ENCODE peak calls at places on chromosomes 3 and 15, in six cellular contexts. One of them, this sample, is unnamed.

GRCh38 chr3:78978037-78978436 is 789.8 kb downstream of the ROBO1 start:
- DNase-seq in IMR-90: peak
- DNase-seq in mesenchymal stem cell: peak
- DNase-seq in mesendoderm: peak
- DNase-seq in H9: no peak
- DNase-seq in H1: no peak
- DNase-seq in this sample: no peak

GRCh38 chr3:32719931-32720330 is 34.9 kb downstream of the CNOT10 start:
- DNase-seq in IMR-90: no peak
- DNase-seq in mesenchymal stem cell: no peak
- DNase-seq in mesendoderm: no peak
- DNase-seq in H9: no peak
- DNase-seq in H1: no peak
- DNase-seq in this sample: no peak

GRCh38 chr3:129277829-129278271 is 820 bp upstream of the HMCES start:
- DNase-seq in IMR-90: peak
- DNase-seq in mesenchymal stem cell: peak
- DNase-seq in mesendoderm: peak
- DNase-seq in H9: peak
- DNase-seq in H1: no peak
- DNase-seq in this sample: no peak

GRCh38 chr3:187903697-187904096 is 158.4 kb upstream of the BCL6 start:
- DNase-seq in IMR-90: no peak
- DNase-seq in mesenchymal stem cell: no peak
- DNase-seq in mesendoderm: no peak
- DNase-seq in H9: no peak
- DNase-seq in H1: no peak
- DNase-seq in this sample: no peak

GRCh38 chr3:13213911-13214846 is 140.9 kb upstream of the IQSEC1 start:
- DNase-seq in IMR-90: no peak
- DNase-seq in mesenchymal stem cell: no peak
- DNase-seq in mesendoderm: no peak
- DNase-seq in H9: no peak
- DNase-seq in H1: no peak
- DNase-seq in this sample: no peak

GRCh38 chr3:41173926-41174702 is 25.2 kb upstream of the CTNNB1 start:
- DNase-seq in IMR-90: no peak
- DNase-seq in mesenchymal stem cell: peak
- DNase-seq in mesendoderm: no peak
- DNase-seq in H9: no peak
- DNase-seq in H1: no peak
- DNase-seq in this sample: no peak

GRCh38 chr3:118817748-118818165 is 216.9 kb downstream of the IGSF11 start:
- DNase-seq in IMR-90: peak
- DNase-seq in mesenchymal stem cell: peak
- DNase-seq in mesendoderm: peak
- DNase-seq in H9: peak
- DNase-seq in H1: no peak
- DNase-seq in this sample: peak

GRCh38 chr15:100350434-100351226 is 8.9 kb upstream of the ADAMTS17 start:
- DNase-seq in IMR-90: peak
- DNase-seq in mesenchymal stem cell: peak
- DNase-seq in mesendoderm: no peak
- DNase-seq in H9: no peak
- DNase-seq in H1: no peak
- DNase-seq in this sample: no peak

GRCh38 chr3:130900959-130901358 is 7.1 kb downstream of the ATP2C1 start:
- DNase-seq in IMR-90: peak
- DNase-seq in mesenchymal stem cell: no peak
- DNase-seq in mesendoderm: no peak
- DNase-seq in H9: no peak
- DNase-seq in H1: no peak
- DNase-seq in this sample: no peak

GRCh38 chr3:38031022-38031994 is 1.9 kb upstream of the PLCD1 start:
- DNase-seq in IMR-90: no peak
- DNase-seq in mesenchymal stem cell: no peak
- DNase-seq in mesendoderm: peak
- DNase-seq in H9: no peak
- DNase-seq in H1: no peak
- DNase-seq in this sample: no peak

GRCh38 chr3:14768881-14769280 is 49.9 kb upstream of the FGD5 start:
- DNase-seq in IMR-90: no peak
- DNase-seq in mesenchymal stem cell: no peak
- DNase-seq in mesendoderm: no peak
- DNase-seq in H9: no peak
- DNase-seq in H1: no peak
- DNase-seq in this sample: no peak

GRCh38 chr3:30501526-30501925 is 104.9 kb upstream of the TGFBR2 start:
- DNase-seq in IMR-90: no peak
- DNase-seq in mesenchymal stem cell: no peak
- DNase-seq in mesendoderm: no peak
- DNase-seq in H9: no peak
- DNase-seq in H1: no peak
- DNase-seq in this sample: no peak

GRCh38 chr3:88219138-88219792 is 69.5 kb downstream of the C3orf38 start:
- DNase-seq in IMR-90: peak
- DNase-seq in mesenchymal stem cell: peak
- DNase-seq in mesendoderm: peak
- DNase-seq in H9: peak
- DNase-seq in H1: no peak
- DNase-seq in this sample: peak

GRCh38 chr15:39133201-39133600 is 447.7 kb upstream of the THBS1 start:
- DNase-seq in IMR-90: peak
- DNase-seq in mesenchymal stem cell: peak
- DNase-seq in mesendoderm: no peak
- DNase-seq in H9: no peak
- DNase-seq in H1: no peak
- DNase-seq in this sample: no peak

GRCh38 chr15:57445872-57446271 is 69.6 kb downstream of the CGNL1 start:
- DNase-seq in IMR-90: peak
- DNase-seq in mesenchymal stem cell: peak
- DNase-seq in mesendoderm: peak
- DNase-seq in H9: no peak
- DNase-seq in H1: no peak
- DNase-seq in this sample: no peak

GRCh38 chr3:14483286-14483685 is 56.9 kb downstream of the GRIP2 start:
- DNase-seq in IMR-90: no peak
- DNase-seq in mesenchymal stem cell: no peak
- DNase-seq in mesendoderm: no peak
- DNase-seq in H9: no peak
- DNase-seq in H1: no peak
- DNase-seq in this sample: no peak

GRCh38 chr15:81184188-81184587 is 12.5 kb upstream of the IL16 start:
- DNase-seq in IMR-90: peak
- DNase-seq in mesenchymal stem cell: no peak
- DNase-seq in mesendoderm: no peak
- DNase-seq in H9: no peak
- DNase-seq in H1: no peak
- DNase-seq in this sample: no peak

GRCh38 chr3:127720985-127721384 is 48.2 kb downstream of the ABTB1 start:
- DNase-seq in IMR-90: no peak
- DNase-seq in mesenchymal stem cell: no peak
- DNase-seq in mesendoderm: no peak
- DNase-seq in H9: no peak
- DNase-seq in H1: no peak
- DNase-seq in this sample: no peak

GRCh38 chr15:25710184-25710583 is 152.9 kb downstream of the ATP10A start:
- DNase-seq in IMR-90: no peak
- DNase-seq in mesenchymal stem cell: no peak
- DNase-seq in mesendoderm: peak
- DNase-seq in H9: peak
- DNase-seq in H1: peak
- DNase-seq in this sample: peak

GRCh38 chr3:129592362-129593150 is 13.9 kb downstream of the PLXND1 start:
- DNase-seq in IMR-90: no peak
- DNase-seq in mesenchymal stem cell: peak
- DNase-seq in mesendoderm: peak
- DNase-seq in H9: peak
- DNase-seq in H1: no peak
- DNase-seq in this sample: no peak

GRCh38 chr3:83567935-83568334 is 1390.9 kb upstream of the CADM2 start:
- DNase-seq in IMR-90: no peak
- DNase-seq in mesenchymal stem cell: no peak
- DNase-seq in mesendoderm: no peak
- DNase-seq in H9: no peak
- DNase-seq in H1: no peak
- DNase-seq in this sample: no peak

GRCh38 chr3:119304201-119304713 is 10.1 kb downstream of the ARHGAP31 start:
- DNase-seq in IMR-90: peak
- DNase-seq in mesenchymal stem cell: peak
- DNase-seq in mesendoderm: peak
- DNase-seq in H9: no peak
- DNase-seq in H1: no peak
- DNase-seq in this sample: no peak

GRCh38 chr3:73765878-73766564 is 141.3 kb upstream of the PDZRN3 start:
- DNase-seq in IMR-90: no peak
- DNase-seq in mesenchymal stem cell: no peak
- DNase-seq in mesendoderm: no peak
- DNase-seq in H9: no peak
- DNase-seq in H1: no peak
- DNase-seq in this sample: no peak

GRCh38 chr3:23999012-23999641 is 54.0 kb downstream of the NR1D2 start:
- DNase-seq in IMR-90: peak
- DNase-seq in mesenchymal stem cell: peak
- DNase-seq in mesendoderm: peak
- DNase-seq in H9: peak
- DNase-seq in H1: peak
- DNase-seq in this sample: peak

GRCh38 chr3:172646439-172647015 is 64.3 kb downstream of the NCEH1 start:
- DNase-seq in IMR-90: peak
- DNase-seq in mesenchymal stem cell: no peak
- DNase-seq in mesendoderm: no peak
- DNase-seq in H9: no peak
- DNase-seq in H1: no peak
- DNase-seq in this sample: no peak

GRCh38 chr3:150515210-150515609 is 31.1 kb downstream of the SERP1 start:
- DNase-seq in IMR-90: no peak
- DNase-seq in mesenchymal stem cell: no peak
- DNase-seq in mesendoderm: no peak
- DNase-seq in H9: no peak
- DNase-seq in H1: no peak
- DNase-seq in this sample: no peak

GRCh38 chr15:64895285-64896065 is 16.2 kb upstream of the ANKDD1A start:
- DNase-seq in IMR-90: peak
- DNase-seq in mesenchymal stem cell: peak
- DNase-seq in mesendoderm: no peak
- DNase-seq in H9: no peak
- DNase-seq in H1: no peak
- DNase-seq in this sample: no peak

GRCh38 chr15:43134157-43134637 is 811 bp downstream of the TMEM62 start:
- DNase-seq in IMR-90: no peak
- DNase-seq in mesenchymal stem cell: no peak
- DNase-seq in mesendoderm: no peak
- DNase-seq in H9: peak
- DNase-seq in H1: no peak
- DNase-seq in this sample: no peak

GRCh38 chr3:41026394-41027177 is 172.7 kb upstream of the CTNNB1 start:
- DNase-seq in IMR-90: peak
- DNase-seq in mesenchymal stem cell: peak
- DNase-seq in mesendoderm: peak
- DNase-seq in H9: no peak
- DNase-seq in H1: no peak
- DNase-seq in this sample: no peak

GRCh38 chr15:101528108-101528916 is 38.8 kb upstream of the PCSK6 start:
- DNase-seq in IMR-90: no peak
- DNase-seq in mesenchymal stem cell: peak
- DNase-seq in mesendoderm: no peak
- DNase-seq in H9: no peak
- DNase-seq in H1: no peak
- DNase-seq in this sample: no peak

GRCh38 chr3:135987647-135988046 is 22.1 kb downstream of the PPP2R3A start:
- DNase-seq in IMR-90: no peak
- DNase-seq in mesenchymal stem cell: no peak
- DNase-seq in mesendoderm: no peak
- DNase-seq in H9: no peak
- DNase-seq in H1: no peak
- DNase-seq in this sample: no peak

GRCh38 chr3:53764376-53764775 is 81.8 kb downstream of the CHDH start:
- DNase-seq in IMR-90: no peak
- DNase-seq in mesenchymal stem cell: no peak
- DNase-seq in mesendoderm: no peak
- DNase-seq in H9: no peak
- DNase-seq in H1: no peak
- DNase-seq in this sample: no peak
- H3K4me2 ChIP-seq in IMR-90: no peak
- H3K4me2 ChIP-seq in mesenchymal stem cell: no peak
- H3K4me2 ChIP-seq in mesendoderm: no peak
- H3K4me2 ChIP-seq in H9: no peak
- H3K4me2 ChIP-seq in H1: no peak
- H3K4me2 ChIP-seq in this sample: no peak

DNA sequence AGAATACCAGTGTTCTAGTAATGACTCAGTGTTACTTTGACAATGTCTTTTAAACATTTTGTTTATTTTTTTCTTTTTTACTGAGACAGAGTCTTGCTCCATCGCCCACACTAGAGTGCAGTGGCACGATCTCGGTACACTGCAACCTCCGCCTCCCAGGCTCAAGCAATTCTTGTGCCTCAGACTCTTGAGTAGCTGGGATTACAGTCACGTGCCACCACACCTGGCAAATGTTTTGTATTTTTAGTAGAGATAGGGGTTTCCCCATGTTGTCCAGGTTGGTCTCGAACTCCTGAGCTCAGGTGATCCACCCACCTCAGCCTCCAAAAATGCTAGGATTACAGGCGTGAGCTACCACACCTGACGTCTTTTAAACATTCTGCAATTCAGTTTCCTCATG is 15.7 kb downstream of the AQR start:
- DNase-seq in IMR-90: no peak
- DNase-seq in mesenchymal stem cell: no peak
- DNase-seq in mesendoderm: no peak
- DNase-seq in H9: no peak
- DNase-seq in H1: no peak
- DNase-seq in this sample: no peak
- H3K9ac ChIP-seq in IMR-90: no peak
- H3K9ac ChIP-seq in mesenchymal stem cell: no peak
- H3K9ac ChIP-seq in mesendoderm: no peak
- H3K9ac ChIP-seq in H9: no peak
- H3K9ac ChIP-seq in H1: no peak
- H3K9ac ChIP-seq in this sample: no peak

GRCh38 chr3:120440001-120440703 is 10.6 kb downstream of the FSTL1 start:
- DNase-seq in IMR-90: peak
- DNase-seq in mesenchymal stem cell: peak
- DNase-seq in mesendoderm: no peak
- DNase-seq in H9: no peak
- DNase-seq in H1: no peak
- DNase-seq in this sample: no peak
- H2BK120ac ChIP-seq in IMR-90: peak
- H2BK120ac ChIP-seq in mesenchymal stem cell: no peak
- H2BK120ac ChIP-seq in mesendoderm: no peak
- H2BK120ac ChIP-seq in H9: no peak
- H2BK120ac ChIP-seq in H1: no peak
- H2BK120ac ChIP-seq in this sample: no peak

DNA sequence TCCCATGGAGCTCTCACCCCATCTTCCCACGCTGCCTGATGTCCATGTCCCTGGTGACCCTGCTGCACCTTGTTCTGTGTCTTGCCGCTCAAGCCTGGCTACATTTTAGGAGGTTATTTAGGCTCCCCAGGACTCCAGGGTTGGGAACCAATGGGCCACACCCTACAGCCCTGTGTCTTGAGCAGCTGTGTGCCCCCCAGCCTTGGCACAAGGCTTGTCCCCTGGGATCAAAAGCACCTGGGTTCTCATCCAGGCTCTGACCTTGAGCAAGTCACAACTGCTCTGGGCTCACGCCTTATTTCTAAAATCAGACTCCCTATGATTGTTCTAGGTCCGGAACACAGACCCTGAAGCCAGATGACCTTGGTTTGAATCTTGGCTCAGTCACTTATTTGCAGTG is 14.1 kb downstream of the SPSB4 start:
- DNase-seq in IMR-90: no peak
- DNase-seq in mesenchymal stem cell: no peak
- DNase-seq in mesendoderm: no peak
- DNase-seq in H9: peak
- DNase-seq in H1: no peak
- DNase-seq in this sample: no peak
- H3K4me2 ChIP-seq in IMR-90: no peak
- H3K4me2 ChIP-seq in mesenchymal stem cell: no peak
- H3K4me2 ChIP-seq in mesendoderm: no peak
- H3K4me2 ChIP-seq in H9: no peak
- H3K4me2 ChIP-seq in H1: no peak
- H3K4me2 ChIP-seq in this sample: no peak